ENCODE peak calls at places on chromosomes 12 and 14, in seven cellular contexts. One of them, this sample, is unnamed.

GRCh38 chr14:66360526-66360925 is 125.6 kb upstream of the CCDC196 start:
- DNase-seq in mesenchymal stem cell: no peak
- DNase-seq in neuronal stem cell: no peak
- DNase-seq in trophoblast cell: no peak
- DNase-seq in mesendoderm: no peak
- DNase-seq in H1: no peak
- DNase-seq in H9: no peak
- DNase-seq in this sample: no peak

GRCh38 chr12:115257791-115258190 is 573.8 kb upstream of the TBX3 start:
- DNase-seq in H9: no peak
- DNase-seq in mesenchymal stem cell: peak; percentile 13
- DNase-seq in trophoblast cell: no peak
- DNase-seq in H1: no peak
- DNase-seq in neuronal stem cell: no peak
- DNase-seq in mesendoderm: no peak
- DNase-seq in this sample: peak; percentile 43

GRCh38 chr12:53049582-53050318 is at the start of gene TNS2:
- DNase-seq in trophoblast cell: no peak
- DNase-seq in neuronal stem cell: no peak
- DNase-seq in mesenchymal stem cell: peak; percentile 66
- DNase-seq in H9: peak; percentile 88
- DNase-seq in mesendoderm: peak; percentile 93
- DNase-seq in H1: peak; percentile 70
- DNase-seq in this sample: peak; percentile 40

GRCh38 chr14:64202731-64203130 is 91.4 kb downstream of the ESR2 start:
- DNase-seq in mesenchymal stem cell: no peak
- DNase-seq in H9: no peak
- DNase-seq in trophoblast cell: no peak
- DNase-seq in H1: no peak
- DNase-seq in mesendoderm: no peak
- DNase-seq in neuronal stem cell: no peak
- DNase-seq in this sample: no peak

GRCh38 chr14:78253986-78254385 is 83.8 kb downstream of the NRXN3 start:
- DNase-seq in neuronal stem cell: no peak
- DNase-seq in H9: no peak
- DNase-seq in trophoblast cell: no peak
- DNase-seq in mesendoderm: no peak
- DNase-seq in H1: no peak
- DNase-seq in mesenchymal stem cell: no peak
- DNase-seq in this sample: peak; percentile 43

GRCh38 chr14:31243860-31244259 is 36.3 kb upstream of the HECTD1 start:
- DNase-seq in mesenchymal stem cell: no peak
- DNase-seq in H1: no peak
- DNase-seq in mesendoderm: peak; percentile 59
- DNase-seq in H9: peak; percentile 59
- DNase-seq in trophoblast cell: peak; percentile 77
- DNase-seq in neuronal stem cell: no peak
- DNase-seq in this sample: no peak

GRCh38 chr14:21924479-21924878 is 250.9 kb upstream of the OR4E1 start:
- DNase-seq in H1: no peak
- DNase-seq in trophoblast cell: no peak
- DNase-seq in H9: peak; percentile 46
- DNase-seq in mesendoderm: peak; percentile 50
- DNase-seq in neuronal stem cell: no peak
- DNase-seq in mesenchymal stem cell: no peak
- DNase-seq in this sample: no peak

GRCh38 chr12:83016226-83016835 is 329.6 kb downstream of the TMTC2 start:
- DNase-seq in neuronal stem cell: no peak
- DNase-seq in trophoblast cell: peak; percentile 66
- DNase-seq in mesendoderm: no peak
- DNase-seq in H1: no peak
- DNase-seq in mesenchymal stem cell: peak; percentile 36
- DNase-seq in H9: no peak
- DNase-seq in this sample: peak; percentile 89

DNA sequence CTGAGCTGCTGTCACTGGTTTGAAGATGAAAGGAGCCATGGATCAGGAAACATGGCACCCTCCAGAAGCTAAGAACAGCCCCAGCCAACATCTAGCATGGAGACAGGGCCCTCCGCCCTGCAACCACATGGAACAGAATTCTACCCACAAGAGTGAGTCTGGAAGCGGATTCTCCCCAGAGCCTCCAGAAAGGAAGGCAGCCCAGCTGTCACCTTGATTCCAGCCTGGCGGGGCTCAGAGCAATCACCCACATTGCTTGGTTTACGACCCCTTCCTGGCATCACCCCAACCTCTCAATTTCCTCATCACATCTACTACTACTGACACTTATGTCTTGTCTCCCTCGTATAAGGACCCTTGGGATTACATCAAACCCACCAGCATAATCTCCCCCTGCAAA is 38.5 kb downstream of the OAS2 start:
- DNase-seq in mesendoderm: no peak
- DNase-seq in H9: no peak
- DNase-seq in H1: no peak
- DNase-seq in neuronal stem cell: no peak
- DNase-seq in mesenchymal stem cell: no peak
- DNase-seq in trophoblast cell: no peak
- DNase-seq in this sample: no peak
- H3K23ac ChIP-seq in mesendoderm: no peak overlapping the region
- H3K23ac ChIP-seq in H9: no peak overlapping the region
- H3K23ac ChIP-seq in H1: no peak overlapping the region
- H3K23ac ChIP-seq in neuronal stem cell: no peak overlapping the region
- H3K23ac ChIP-seq in mesenchymal stem cell: no peak overlapping the region
- H3K23ac ChIP-seq in trophoblast cell: no peak overlapping the region
- H3K23ac ChIP-seq in this sample: no peak overlapping the region

GRCh38 chr12:1919763-1920162 is 1.3 kb upstream of the CACNA2D4 start:
- DNase-seq in mesenchymal stem cell: no peak
- DNase-seq in mesendoderm: no peak
- DNase-seq in trophoblast cell: no peak
- DNase-seq in H9: no peak
- DNase-seq in neuronal stem cell: no peak
- DNase-seq in H1: no peak
- DNase-seq in this sample: no peak

GRCh38 chr12:1920971-1921370 is 2.5 kb upstream of the CACNA2D4 start:
- DNase-seq in trophoblast cell: no peak
- DNase-seq in mesendoderm: no peak
- DNase-seq in neuronal stem cell: no peak
- DNase-seq in H9: peak; percentile 31
- DNase-seq in H1: peak; percentile 43
- DNase-seq in mesenchymal stem cell: no peak
- DNase-seq in this sample: no peak

GRCh38 chr12:1919284-1919683 is 832 bp upstream of the CACNA2D4 start:
- DNase-seq in H9: peak; percentile 12
- DNase-seq in mesenchymal stem cell: no peak
- DNase-seq in trophoblast cell: no peak
- DNase-seq in mesendoderm: no peak
- DNase-seq in H1: no peak
- DNase-seq in neuronal stem cell: no peak
- DNase-seq in this sample: no peak

GRCh38 chr12:1918875-1919236 is 404 bp upstream of the CACNA2D4 start:
- DNase-seq in neuronal stem cell: no peak
- DNase-seq in H9: peak; percentile 25
- DNase-seq in H1: no peak
- DNase-seq in trophoblast cell: no peak
- DNase-seq in mesendoderm: no peak
- DNase-seq in mesenchymal stem cell: no peak
- DNase-seq in this sample: no peak

GRCh38 chr12:1920436-1920835 is 2.0 kb upstream of the CACNA2D4 start:
- DNase-seq in mesenchymal stem cell: no peak
- DNase-seq in H9: peak; percentile 19
- DNase-seq in H1: no peak
- DNase-seq in mesendoderm: no peak
- DNase-seq in neuronal stem cell: no peak
- DNase-seq in trophoblast cell: no peak
- DNase-seq in this sample: no peak
- H3K79me1 ChIP-seq in mesenchymal stem cell: no peaks in the 10 kb centered on the region
- H3K79me1 ChIP-seq in H9: no peaks in the 10 kb centered on the region
- H3K79me1 ChIP-seq in H1: no peaks in the 10 kb centered on the region
- H3K79me1 ChIP-seq in mesendoderm: no peaks in the 10 kb centered on the region
- H3K79me1 ChIP-seq in neuronal stem cell: no peaks in the 10 kb centered on the region
- H3K79me1 ChIP-seq in trophoblast cell: no peaks in the 10 kb centered on the region
- H3K79me1 ChIP-seq in this sample: no peaks in the 10 kb centered on the region

GRCh38 chr14:104919993-104920315 is 4.7 kb upstream of the PLD4 start:
- DNase-seq in trophoblast cell: no peak
- DNase-seq in mesenchymal stem cell: no peak
- DNase-seq in H9: no peak
- DNase-seq in mesendoderm: no peak
- DNase-seq in neuronal stem cell: no peak
- DNase-seq in H1: no peak
- DNase-seq in this sample: no peak
- H3K27ac ChIP-seq in trophoblast cell: no peak overlapping the region
- H3K27ac ChIP-seq in mesenchymal stem cell: no peak overlapping the region
- H3K27ac ChIP-seq in H9: no peak overlapping the region
- H3K27ac ChIP-seq in mesendoderm: no peak overlapping the region
- H3K27ac ChIP-seq in neuronal stem cell: no peak overlapping the region
- H3K27ac ChIP-seq in H1: no peak overlapping the region
- H3K27ac ChIP-seq in this sample: no peak overlapping the region

GRCh38 chr12:124480469-124481256 is 86.7 kb downstream of the NCOR2 start:
- DNase-seq in neuronal stem cell: no peak
- DNase-seq in trophoblast cell: peak; percentile 94
- DNase-seq in H9: no peak
- DNase-seq in mesenchymal stem cell: peak; percentile 87
- DNase-seq in H1: no peak
- DNase-seq in mesendoderm: no peak
- DNase-seq in this sample: peak; percentile 47
- H3K23ac ChIP-seq in neuronal stem cell: peak overlapping the region; percentile 47
- H3K23ac ChIP-seq in trophoblast cell: no peak overlapping the region
- H3K23ac ChIP-seq in H9: no peak overlapping the region
- H3K23ac ChIP-seq in mesenchymal stem cell: no peak overlapping the region
- H3K23ac ChIP-seq in H1: no peak overlapping the region
- H3K23ac ChIP-seq in mesendoderm: no peak overlapping the region
- H3K23ac ChIP-seq in this sample: no peak overlapping the region

DNA sequence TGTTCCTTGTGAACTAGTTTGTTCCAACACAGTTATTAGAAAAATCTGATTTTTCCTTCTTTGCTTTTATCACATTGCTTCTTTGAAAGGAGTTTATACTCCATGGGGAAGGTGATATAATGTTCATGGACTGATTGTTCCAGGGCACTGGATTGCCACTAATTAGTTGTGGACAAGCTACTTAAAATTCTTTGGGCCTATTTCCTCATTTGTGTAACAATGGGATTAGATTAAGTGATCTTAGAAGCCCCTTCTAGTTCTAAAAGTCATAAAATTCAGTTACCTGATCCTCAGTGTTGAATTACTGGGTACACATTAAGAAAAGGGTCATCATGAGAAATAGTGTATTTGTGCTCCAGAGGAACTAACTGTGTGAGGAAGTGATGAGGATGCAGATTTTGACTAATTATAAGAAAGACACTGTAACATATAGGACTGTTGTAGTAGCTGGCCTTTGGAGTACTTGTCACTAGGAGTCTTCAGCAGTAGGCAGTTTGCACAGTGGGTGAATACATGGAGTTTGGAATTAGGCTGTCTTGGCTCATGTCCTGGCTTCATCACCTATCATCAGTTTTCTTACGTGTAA is 82.2 kb downstream of the MIA2 start:
- DNase-seq in H1: no peak
- DNase-seq in mesenchymal stem cell: no peak
- DNase-seq in trophoblast cell: no peak
- DNase-seq in mesendoderm: peak; percentile 15
- DNase-seq in neuronal stem cell: peak; percentile 23
- DNase-seq in H9: no peak
- DNase-seq in this sample: no peak
- H3K79me1 ChIP-seq in H1: no peaks in the 10 kb centered on the region
- H3K79me1 ChIP-seq in mesenchymal stem cell: peaks cover 3% of the 10 kb centered on the region
- H3K79me1 ChIP-seq in trophoblast cell: no peaks in the 10 kb centered on the region
- H3K79me1 ChIP-seq in mesendoderm: no peaks in the 10 kb centered on the region
- H3K79me1 ChIP-seq in neuronal stem cell: no peaks in the 10 kb centered on the region
- H3K79me1 ChIP-seq in H9: no peaks in the 10 kb centered on the region
- H3K79me1 ChIP-seq in this sample: no peaks in the 10 kb centered on the region

GRCh38 chr12:112087055-112087850 is 21.3 kb downstream of the NAA25 start:
- DNase-seq in H1: no peak
- DNase-seq in trophoblast cell: no peak
- DNase-seq in neuronal stem cell: no peak
- DNase-seq in H9: no peak
- DNase-seq in mesendoderm: no peak
- DNase-seq in mesenchymal stem cell: peak; percentile 12
- DNase-seq in this sample: no peak
- H3K27ac ChIP-seq in H1: no peak overlapping the region
- H3K27ac ChIP-seq in trophoblast cell: no peak overlapping the region
- H3K27ac ChIP-seq in neuronal stem cell: no peak overlapping the region
- H3K27ac ChIP-seq in H9: no peak overlapping the region
- H3K27ac ChIP-seq in mesendoderm: no peak overlapping the region
- H3K27ac ChIP-seq in mesenchymal stem cell: no peak overlapping the region
- H3K27ac ChIP-seq in this sample: no peak overlapping the region

DNA sequence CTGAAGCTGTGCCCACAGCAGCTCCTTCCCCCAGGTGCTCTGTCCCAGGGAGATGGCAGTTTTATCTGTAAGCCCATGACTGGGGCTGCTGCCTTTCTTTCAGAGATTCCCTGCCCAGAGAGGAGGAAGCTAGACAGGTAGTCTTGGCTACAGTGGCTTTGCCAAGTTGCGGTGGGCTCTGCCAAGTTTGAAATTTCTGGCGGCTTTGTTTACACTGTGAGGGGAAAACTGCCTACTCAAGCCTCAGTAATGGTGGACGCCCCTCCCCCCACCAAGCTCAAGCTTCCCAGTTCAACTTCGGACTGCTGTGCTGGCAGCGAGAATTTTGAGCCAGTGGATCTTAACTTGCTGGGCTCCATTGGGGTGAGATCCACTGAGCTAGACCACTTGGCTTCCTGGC is 124.7 kb downstream of the MSRB3 start:
- DNase-seq in neuronal stem cell: no peak
- DNase-seq in H9: no peak
- DNase-seq in mesendoderm: no peak
- DNase-seq in trophoblast cell: no peak
- DNase-seq in H1: no peak
- DNase-seq in mesenchymal stem cell: no peak
- DNase-seq in this sample: no peak
- H3K23ac ChIP-seq in neuronal stem cell: no peak overlapping the region
- H3K23ac ChIP-seq in H9: no peak overlapping the region
- H3K23ac ChIP-seq in mesendoderm: no peak overlapping the region
- H3K23ac ChIP-seq in trophoblast cell: no peak overlapping the region
- H3K23ac ChIP-seq in H1: no peak overlapping the region
- H3K23ac ChIP-seq in mesenchymal stem cell: no peak overlapping the region
- H3K23ac ChIP-seq in this sample: no peak overlapping the region